ENCODE peak calls at places on chromosomes 4 and X, in ten cellular contexts. K is thyroid gland; N is B cell; Q is brain microvascular endothelial cell; W is CD4-positive, alpha-beta T cell; C is activated B cell treated with CpG ODN at 0.5 μM for 24 hours; T is HCT116; J is activated CD8-positive, alpha-beta T cell treated with anti-CD3 and anti-CD28 coated beads for 36 hours; A is transverse colon; X is ovary. P is an unnamed sample.

GRCh38 chr4:16225139-16225538 is 1.1 kb downstream of the TAPT1 start:
- DNase-seq in X (no peak), K (no peak), J (no peak), C (no peak), T (no peak), N (peak), A (no peak), Q (no peak), W (no peak), P (peak)

GRCh38 chr4:188110741-188111458 is 1.5 kb upstream of the TRIML2 start:
- DNase-seq in J (no peak), W (no peak), C (no peak), K (no peak), Q (peak), N (no peak), X (no peak), T (no peak), A (no peak), P (no peak)

GRCh38 chr4:147118523-147118922 is 172.9 kb upstream of the TTC29 start:
- DNase-seq in T (no peak), W (no peak), N (no peak), X (peak), A (no peak), C (no peak), Q (no peak), J (no peak), K (peak), P (peak)

GRCh38 chr4:82818974-82819662 is 20.5 kb upstream of the SCD5 start:
- DNase-seq in W (no peak), T (no peak), X (no peak), A (no peak), Q (no peak), J (no peak), K (no peak), N (no peak), C (no peak), P (no peak)

GRCh38 chrX:34467437-34467836 is 189.6 kb downstream of the TMEM47 start:
- DNase-seq in X (no peak), W (no peak), J (no peak), K (no peak), C (no peak), N (no peak), A (no peak), T (no peak), Q (peak), P (no peak)

GRCh38 chrX:3317191-3317718 is 29.2 kb downstream of the MXRA5 start:
- DNase-seq in T (no peak), N (no peak), J (no peak), K (no peak), Q (no peak), X (no peak), A (no peak), C (no peak), W (no peak), P (no peak)

GRCh38 chr4:119517361-119518229 is 111.0 kb downstream of the PDE5A start:
- DNase-seq in A (no peak), J (no peak), W (no peak), T (no peak), K (no peak), X (no peak), C (no peak), N (no peak), Q (peak), P (no peak)

GRCh38 chrX:34365482-34365881 is 233.4 kb upstream of the FAM47A start:
- DNase-seq in C (no peak), J (no peak), Q (peak), W (no peak), T (no peak), N (no peak), K (no peak), A (no peak), X (peak), P (no peak)

GRCh38 chr4:84394386-84394785 is 104.7 kb downstream of the NKX6-1 start:
- DNase-seq in T (no peak), N (no peak), K (no peak), Q (no peak), A (no peak), C (no peak), W (no peak), J (no peak), X (no peak), P (no peak)

GRCh38 chrX:68826113-68826980 is 2.5 kb upstream of the EFNB1 start:
- DNase-seq in K (no peak), Q (no peak), W (no peak), A (no peak), X (no peak), T (no peak), J (no peak), C (no peak), N (no peak), P (no peak)

GRCh38 chr4:189162073-189162789 is 778.4 kb upstream of the FRG1 start:
- DNase-seq in N (no peak), X (no peak), J (no peak), W (no peak), T (no peak), C (no peak), A (no peak), Q (no peak), K (no peak), P (no peak)

GRCh38 chr4:98905297-98905696 is 23.6 kb downstream of the EIF4E start:
- DNase-seq in K (no peak), W (no peak), C (no peak), A (no peak), T (no peak), J (no peak), X (no peak), Q (no peak), N (no peak), P (no peak)

GRCh38 chr4:141501931-141502330 is 134.5 kb upstream of the IL15 start:
- DNase-seq in N (no peak), J (no peak), W (no peak), K (no peak), X (no peak), C (no peak), A (no peak), Q (peak), T (no peak), P (no peak)

GRCh38 chr4:149631629-149632028 is 184.0 kb downstream of the IQCM start:
- DNase-seq in T (no peak), A (no peak), J (no peak), N (no peak), Q (no peak), C (no peak), X (no peak), K (no peak), W (no peak), P (no peak)

GRCh38 chr4:184451726-184452125 is 22.6 kb downstream of the IRF2 start:
- DNase-seq in J (no peak), C (no peak), T (no peak), K (no peak), X (no peak), W (no peak), N (no peak), Q (no peak), A (no peak), P (no peak)

GRCh38 chr4:165763640-165764039 is 109.4 kb upstream of the TLL1 start:
- DNase-seq in W (no peak), C (no peak), Q (no peak), A (no peak), X (no peak), K (peak), T (no peak), N (no peak), J (no peak), P (no peak)

GRCh38 chrX:117274943-117275342 is 812.2 kb upstream of the CT83 start:
- DNase-seq in W (no peak), N (no peak), J (no peak), T (no peak), A (no peak), K (no peak), X (no peak), C (no peak), Q (no peak), P (no peak)

GRCh38 chr4:66294626-66295025 is 624.3 kb upstream of the EPHA5 start:
- DNase-seq in J (no peak), A (no peak), X (no peak), N (no peak), C (no peak), K (no peak), T (no peak), Q (peak), W (no peak), P (no peak)

DNA sequence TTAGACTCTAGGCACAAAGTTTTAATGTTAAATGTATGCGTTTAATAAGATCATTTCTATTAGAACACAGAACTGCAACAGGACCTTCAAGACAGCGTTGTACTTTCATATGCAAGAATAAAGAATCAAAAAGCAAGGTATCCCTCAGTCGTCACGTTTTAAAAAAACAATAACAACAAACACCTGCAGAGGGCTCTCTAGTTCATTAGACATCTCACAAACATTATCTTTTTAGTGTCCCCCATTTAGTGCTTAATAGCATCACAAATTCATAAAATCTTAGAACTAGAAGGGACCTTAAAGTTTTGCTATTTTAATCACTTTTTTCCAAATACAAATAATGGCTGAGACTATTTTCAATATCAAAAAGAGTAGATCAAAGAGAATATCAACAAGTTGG is 236.6 kb downstream of the DCHS2 start:
- DNase-seq in Q (no peak), A (no peak), T (peak), W (no peak), N (no peak), J (no peak), C (no peak), K (no peak), X (no peak), P (peak)
- TF ChIP-seq CTCF in Q (no peak), A (no peak), T (peak), W (no peak), N (no peak), J (no peak), C (no peak), K (no peak), X (no peak), P (peak)

GRCh38 chrX:100609591-100609990 is 24.9 kb downstream of the TNMD start:
- DNase-seq in X (no peak), Q (no peak), J (no peak), T (no peak), N (no peak), K (no peak), A (no peak), C (no peak), W (no peak), P (no peak)
- TF ChIP-seq CTCF in X (peak), Q (no peak), J (no peak), T (no peak), N (no peak), K (no peak), A (peak), C (no peak), W (no peak), P (no peak)

GRCh38 chrX:128973033-128973432 is 550.3 kb downstream of the SMARCA1 start:
- DNase-seq in N (no peak), T (no peak), X (no peak), W (no peak), C (no peak), Q (no peak), K (no peak), A (no peak), J (no peak), P (no peak)

GRCh38 chrX:128975716-128976115 is 547.6 kb downstream of the SMARCA1 start:
- DNase-seq in C (no peak), N (no peak), T (no peak), X (no peak), K (peak), J (peak), Q (no peak), A (peak), W (no peak), P (peak)
- TF ChIP-seq CTCF in C (no peak), N (no peak), T (no peak), X (no peak), K (no peak), J (no peak), Q (peak), A (peak), W (no peak), P (peak)

DNA sequence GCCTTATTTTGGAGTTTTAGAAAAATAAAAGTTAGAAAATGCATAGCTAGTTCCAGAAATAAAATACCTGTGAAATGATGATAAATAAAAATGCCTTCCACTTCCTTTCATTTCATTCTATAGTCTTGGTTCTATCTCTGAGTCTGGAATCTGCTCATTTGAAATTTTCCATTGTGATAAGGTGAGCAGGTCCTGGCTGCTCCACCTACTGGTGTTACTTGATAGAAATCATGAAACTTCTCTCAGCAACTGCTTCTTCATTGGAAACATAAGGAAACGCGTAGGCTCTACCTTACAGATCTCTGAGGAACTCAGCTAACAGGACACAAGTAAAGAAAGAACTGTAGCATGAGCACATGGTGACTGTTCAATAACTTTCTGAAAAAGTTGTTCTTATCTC is 141.8 kb downstream of the DCHS2 start:
- DNase-seq in N (peak), Q (peak), J (no peak), X (no peak), C (no peak), K (no peak), W (no peak), T (peak), A (no peak), P (no peak)
- TF ChIP-seq CTCF in N (peak), Q (peak), J (peak), X (no peak), C (no peak), K (no peak), W (peak), T (peak), A (no peak), P (peak)

DNA sequence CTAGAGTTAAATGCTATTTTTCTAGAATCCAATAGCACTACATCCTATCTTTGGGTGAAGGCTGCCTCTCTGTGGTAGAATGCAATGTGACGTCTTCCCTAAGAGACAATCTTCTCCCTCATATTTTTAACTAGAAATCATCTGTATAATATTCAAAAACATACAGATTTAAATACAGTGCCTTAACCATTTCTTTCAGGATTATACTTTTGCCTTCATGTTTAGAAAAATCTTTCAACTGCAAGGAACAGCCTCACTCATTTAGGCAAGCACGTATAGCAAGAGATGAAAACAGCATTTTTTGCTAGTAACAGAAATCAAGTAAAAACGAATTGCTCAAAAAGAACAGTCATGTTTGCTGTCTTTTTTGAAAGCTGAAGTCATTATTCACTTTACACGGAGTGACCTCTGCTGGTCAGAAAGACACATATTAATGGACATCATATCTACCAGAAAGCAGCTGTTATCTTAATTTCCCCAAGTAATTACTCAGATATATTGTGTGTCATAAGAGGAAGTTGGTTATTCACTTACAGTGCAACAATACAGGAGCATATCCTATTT is 422.3 kb downstream of the STPG2 start:
- DNase-seq in C (no peak), A (no peak), J (no peak), K (no peak), Q (peak), X (no peak), N (no peak), T (peak), W (no peak), P (no peak)
- TF ChIP-seq CTCF in C (no peak), A (no peak), J (no peak), K (no peak), Q (peak), X (no peak), N (no peak), T (peak), W (no peak), P (peak)

GRCh38 chr4:17469931-17470674 is 41.8 kb downstream of the QDPR start:
- DNase-seq in A (no peak), N (no peak), T (no peak), J (no peak), C (no peak), W (no peak), X (no peak), Q (peak), K (no peak), P (no peak)

GRCh38 chr4:17463606-17464005 is 48.3 kb downstream of the QDPR start:
- DNase-seq in X (no peak), Q (no peak), A (no peak), J (no peak), N (no peak), C (no peak), W (no peak), T (no peak), K (peak), P (no peak)

GRCh38 chr4:17468638-17469221 is 43.2 kb downstream of the QDPR start:
- DNase-seq in J (no peak), W (no peak), C (no peak), X (peak), K (peak), T (peak), A (no peak), Q (peak), N (peak), P (no peak)
- TF ChIP-seq CTCF in J (no peak), W (peak), C (no peak), X (no peak), K (no peak), T (peak), A (no peak), Q (peak), N (peak), P (peak)

GRCh38 chrX:104168127-104168526 is 1.9 kb downstream of the FAM199X start:
- DNase-seq in K (no peak), X (no peak), N (no peak), J (no peak), C (no peak), W (no peak), Q (no peak), A (no peak), T (no peak), P (no peak)

GRCh38 chrX:104166735-104167436 is 633 bp downstream of the FAM199X start:
- DNase-seq in X (no peak), W (no peak), N (no peak), K (no peak), Q (no peak), J (no peak), T (no peak), A (no peak), C (no peak), P (no peak)

DNA sequence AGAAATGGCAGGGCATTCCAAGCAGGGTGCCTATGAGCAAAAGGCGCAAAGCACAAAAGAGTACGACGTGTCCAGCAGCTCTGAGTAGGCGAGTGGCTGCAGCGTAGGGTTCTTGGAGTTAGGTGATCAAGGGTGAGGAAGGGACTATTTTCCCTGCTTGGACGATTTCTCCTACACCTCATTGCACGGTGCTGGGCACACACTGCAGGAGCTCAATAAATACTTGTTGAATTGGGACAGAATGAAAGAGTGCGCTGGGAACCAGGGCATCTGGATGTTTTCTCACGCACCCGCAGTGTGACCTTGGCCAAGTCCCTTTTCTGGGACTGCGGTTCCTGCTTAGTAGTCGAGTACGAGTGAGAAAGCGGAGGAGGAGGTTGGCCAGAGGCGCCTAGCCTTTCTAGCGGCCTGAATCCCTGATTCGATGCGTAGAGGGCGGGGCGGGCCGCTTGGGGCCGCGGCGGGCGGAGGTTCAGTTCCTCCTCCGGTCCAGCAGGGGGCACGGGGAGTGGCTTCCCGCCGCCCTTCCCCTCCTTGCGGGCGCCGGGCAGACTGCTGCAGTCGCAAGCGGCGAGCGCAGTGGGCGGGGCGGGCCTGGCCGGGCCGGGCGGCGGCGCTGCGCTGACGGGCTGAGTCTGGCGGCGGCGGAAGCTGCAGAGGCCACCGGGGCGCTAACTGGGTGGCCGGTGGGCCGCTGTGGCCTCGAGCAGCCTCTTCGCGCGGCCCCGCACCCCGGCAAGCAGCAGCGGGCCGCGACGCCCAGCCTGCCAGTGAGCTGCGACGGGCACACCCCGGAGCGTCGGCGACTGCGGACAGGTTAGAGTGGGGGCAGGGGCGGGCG is at the start of gene FAM199X:
- DNase-seq in X (peak), A (peak), K (peak), J (peak), Q (peak), T (peak), N (peak), C (peak), W (peak), P (peak)
- TF ChIP-seq CTCF in X (peak), A (peak), K (peak), J (peak), Q (peak), T (no peak), N (peak), C (no peak), W (peak), P (peak)

DNA sequence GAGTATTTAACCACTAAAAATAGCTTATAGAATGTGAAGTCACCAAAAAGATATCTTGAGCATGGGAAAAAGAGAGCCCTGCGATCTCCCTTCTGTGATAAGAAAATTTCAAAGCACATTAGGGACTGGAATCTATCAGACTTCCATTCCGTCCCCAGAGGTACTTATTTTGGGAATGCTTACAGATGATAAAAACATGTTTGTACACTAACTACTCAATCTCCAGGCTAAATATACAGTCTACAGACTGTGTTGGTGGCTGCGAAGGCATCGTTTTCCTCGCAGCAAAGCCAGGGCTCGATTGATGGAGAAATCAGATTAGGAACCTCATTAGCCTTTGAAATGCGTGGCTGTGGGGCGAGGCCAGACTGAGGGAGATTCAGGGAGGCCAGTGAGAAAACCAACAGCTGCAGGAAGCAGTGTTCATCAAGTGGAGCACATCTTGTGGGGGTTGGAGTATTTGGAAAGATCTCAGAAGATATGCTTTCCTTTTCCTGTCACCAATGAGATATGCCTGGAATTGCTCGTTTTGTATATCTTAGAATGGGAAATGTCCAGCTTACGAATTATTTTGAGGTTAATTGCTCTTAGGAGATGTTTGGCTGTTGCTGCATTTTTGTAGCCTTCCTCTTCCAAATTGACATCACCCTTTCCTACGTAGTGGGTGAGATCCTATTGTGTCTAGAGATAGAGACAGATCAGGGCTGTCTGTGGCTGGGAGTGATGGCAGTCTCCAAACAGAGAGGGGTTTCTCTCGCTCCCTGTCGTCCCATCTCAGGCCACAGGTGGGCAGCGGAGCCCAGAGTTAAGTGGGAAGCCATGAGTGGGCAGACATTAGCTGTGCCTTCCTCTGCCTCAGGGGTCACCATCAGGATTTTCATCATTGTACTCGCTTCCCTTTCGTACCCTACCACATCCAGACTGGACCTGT is 225.0 kb upstream of the FAT1 start:
- DNase-seq in K (no peak), W (no peak), T (no peak), J (no peak), A (no peak), Q (peak), N (no peak), X (no peak), C (no peak), P (no peak)
- TF ChIP-seq CTCF in K (no peak), W (no peak), T (peak), J (no peak), A (no peak), Q (peak), N (no peak), X (no peak), C (no peak), P (no peak)